ENCODE peak calls at places on chromosomes 13 and 19, in ten cellular contexts. F is spleen, L is H1, U is HL-60, Q is GM23338, D is suprapubic skin, K is transverse colon, W is K562, E is SK-N-SH, S is Panc1. O is an unnamed sample.

GRCh38 chr13:108176685-108177274 is 38.6 kb downstream of the LIG4 start:
- DNase-seq in L (peak), D (no peak), K (peak), W (peak), Q (peak), F (no peak), S (no peak), E (peak), U (no peak), O (no peak)

GRCh38 chr19:13817615-13818371 is 22.6 kb downstream of the ZSWIM4 start:
- DNase-seq in Q (peak), K (peak), W (peak), U (no peak), D (no peak), L (peak), S (no peak), F (peak), E (no peak), O (no peak)

GRCh38 chr19:29681422-29682235 is 16.4 kb downstream of the PLEKHF1 start:
- DNase-seq in F (peak), K (no peak), S (no peak), U (no peak), W (no peak), D (no peak), L (no peak), Q (no peak), E (no peak), O (no peak)

GRCh38 chr13:33577037-33577436 is 240.9 kb upstream of the RFC3 start:
- DNase-seq in L (no peak), K (no peak), Q (no peak), S (no peak), F (no peak), U (no peak), E (no peak), D (no peak), W (no peak), O (no peak)

GRCh38 chr13:99359493-99359892 is 52.3 kb upstream of the GPR183 start:
- DNase-seq in W (no peak), S (no peak), L (peak), Q (no peak), U (no peak), D (no peak), E (no peak), K (no peak), F (no peak), O (no peak)

GRCh38 chr19:58434217-58434616 is 5.7 kb downstream of the ZNF132 start:
- DNase-seq in F (no peak), D (no peak), Q (peak), S (no peak), U (no peak), K (no peak), W (no peak), L (no peak), E (no peak), O (no peak)

GRCh38 chr13:48586591-48587103 is 53.8 kb upstream of the RCBTB2 start:
- DNase-seq in F (no peak), D (no peak), K (no peak), S (no peak), L (no peak), E (no peak), Q (no peak), U (no peak), W (peak), O (peak)

GRCh38 chr19:37594982-37595382 is 306 bp downstream of the ZNF540 start:
- DNase-seq in L (no peak), S (no peak), U (peak), Q (no peak), F (peak), K (peak), E (no peak), W (peak), D (peak), O (peak)

GRCh38 chr13:51269039-51269438 is 46.8 kb downstream of the FAM124A start:
- DNase-seq in U (no peak), F (no peak), W (no peak), Q (no peak), D (no peak), L (no peak), K (no peak), E (no peak), S (no peak), O (no peak)

GRCh38 chr13:97223711-97224461 is 1.8 kb downstream of the MBNL2 start:
- DNase-seq in S (no peak), Q (peak), W (peak), L (peak), E (no peak), F (peak), K (peak), U (no peak), D (no peak), O (no peak)

GRCh38 chr13:80329250-80329649 is 11.7 kb downstream of the SPRY2 start:
- DNase-seq in Q (no peak), U (no peak), L (no peak), F (no peak), D (no peak), E (no peak), S (no peak), K (no peak), W (no peak), O (no peak)

GRCh38 chr13:88107486-88108044 is 436.4 kb downstream of the SLITRK5 start:
- DNase-seq in U (no peak), W (no peak), Q (no peak), S (no peak), F (no peak), K (no peak), D (no peak), L (no peak), E (no peak), O (no peak)

GRCh38 chr19:48796468-48797083 is 14.3 kb downstream of the BCAT2 start:
- DNase-seq in K (no peak), W (no peak), Q (no peak), F (no peak), E (peak), S (no peak), D (no peak), L (no peak), U (no peak), O (no peak)

GRCh38 chr13:109126973-109127615 is 497.7 kb downstream of the MYO16 start:
- DNase-seq in F (no peak), S (no peak), U (no peak), W (no peak), E (peak), D (no peak), L (no peak), Q (no peak), K (no peak), O (no peak)

GRCh38 chr19:45522010-45522941 is 15.0 kb downstream of the VASP start:
- DNase-seq in D (no peak), S (no peak), L (no peak), K (no peak), W (no peak), E (no peak), Q (no peak), F (no peak), U (no peak), O (no peak)

GRCh38 chr19:47158879-47159509 is 28.4 kb downstream of the SAE1 start:
- DNase-seq in Q (no peak), S (no peak), D (no peak), F (no peak), E (no peak), U (no peak), K (no peak), W (no peak), L (no peak), O (no peak)

GRCh38 chr19:13056052-13056660 is 46.5 kb downstream of the LYL1 start:
- DNase-seq in U (no peak), W (no peak), Q (peak), K (peak), F (no peak), S (no peak), D (peak), L (peak), E (peak), O (no peak)

GRCh38 chr19:35851213-35852028 is 883 bp downstream of the NPHS1 start:
- DNase-seq in K (no peak), L (peak), W (no peak), Q (peak), D (no peak), E (peak), U (no peak), F (no peak), S (no peak), O (no peak)

GRCh38 chr13:97878421-97879375 is 74.8 kb upstream of the IPO5 start:
- DNase-seq in U (no peak), K (no peak), L (peak), Q (no peak), D (no peak), W (no peak), F (no peak), E (no peak), S (no peak), O (peak)

GRCh38 chr13:79380943-79381445 is 25.1 kb downstream of the RBM26 start:
- DNase-seq in L (no peak), U (no peak), K (no peak), W (no peak), Q (no peak), D (no peak), S (no peak), E (no peak), F (no peak), O (no peak)

GRCh38 chr13:38582133-38582532 is 104.7 kb upstream of the FREM2 start:
- DNase-seq in U (no peak), E (peak), S (peak), W (peak), D (no peak), L (no peak), Q (peak), K (no peak), F (no peak), O (no peak)

GRCh38 chr13:88217372-88217771 is 546.2 kb downstream of the SLITRK5 start:
- DNase-seq in E (no peak), U (no peak), L (no peak), D (no peak), Q (no peak), S (no peak), F (no peak), K (no peak), W (no peak), O (no peak)

GRCh38 chr13:36764536-36764935 is 54.5 kb upstream of the RFXAP start:
- DNase-seq in E (no peak), L (no peak), Q (no peak), K (no peak), W (no peak), S (no peak), D (no peak), F (no peak), U (no peak), O (no peak)

GRCh38 chr13:113497217-113497616 is 6.7 kb upstream of the DCUN1D2 start:
- DNase-seq in D (no peak), U (no peak), K (no peak), E (no peak), S (no peak), Q (no peak), W (no peak), L (no peak), F (no peak), O (no peak)

GRCh38 chr19:582497-583197 is 7.0 kb upstream of the HCN2 start:
- DNase-seq in E (no peak), D (peak), F (no peak), Q (peak), K (no peak), S (no peak), W (peak), L (no peak), U (no peak), O (no peak)

GRCh38 chr13:31773538-31773937 is 34.2 kb downstream of the RXFP2 start:
- DNase-seq in D (no peak), F (no peak), W (no peak), U (no peak), Q (no peak), E (no peak), L (no peak), K (no peak), S (no peak), O (no peak)

GRCh38 chr13:48009298-48009697 is 8.2 kb upstream of the SUCLA2 start:
- DNase-seq in D (no peak), L (no peak), S (no peak), U (no peak), W (no peak), E (no peak), K (peak), Q (no peak), F (no peak), O (no peak)

GRCh38 chr13:79901336-79901735 is 420.4 kb downstream of the NDFIP2 start:
- DNase-seq in W (no peak), U (peak), D (no peak), Q (peak), E (no peak), F (no peak), K (no peak), L (no peak), S (no peak), O (no peak)

GRCh38 chr19:2477141-2477710 is 1.3 kb downstream of the GADD45B start:
- DNase-seq in U (no peak), K (peak), S (no peak), E (no peak), L (peak), D (no peak), W (no peak), Q (no peak), F (peak), O (no peak)

GRCh38 chr13:40016953-40017660 is 361.6 kb downstream of the COG6 start:
- DNase-seq in K (no peak), L (no peak), D (no peak), Q (no peak), W (no peak), S (no peak), U (no peak), E (no peak), F (no peak), O (no peak)

GRCh38 chr13:37868691-37869505 is 674 bp downstream of the TRPC4 start:
- DNase-seq in D (no peak), K (no peak), W (no peak), Q (peak), L (peak), U (no peak), E (no peak), F (no peak), S (no peak), O (no peak)

GRCh38 chr19:35206855-35207254 is 21.7 kb downstream of the FAM187B start:
- DNase-seq in F (no peak), S (no peak), L (no peak), E (no peak), D (no peak), Q (no peak), U (no peak), W (no peak), K (no peak), O (peak)

GRCh38 chr13:51291341-51291740 is 48.1 kb upstream of the SERPINE3 start:
- DNase-seq in K (no peak), W (no peak), D (no peak), F (no peak), L (peak), Q (no peak), U (no peak), E (no peak), S (no peak), O (no peak)

GRCh38 chr13:97074618-97075017 is 80.3 kb upstream of the OXGR1 start:
- DNase-seq in K (no peak), L (no peak), F (no peak), E (no peak), S (no peak), D (no peak), W (no peak), Q (no peak), U (no peak), O (no peak)

GRCh38 chr13:82096256-82096655 is 1755.3 kb upstream of the SPRY2 start:
- DNase-seq in W (no peak), K (no peak), D (no peak), E (no peak), F (no peak), S (no peak), L (no peak), Q (no peak), U (no peak), O (no peak)

GRCh38 chr19:41904118-41904870 is 21.3 kb downstream of the ARHGEF1 start:
- DNase-seq in Q (no peak), U (no peak), E (no peak), L (no peak), K (peak), F (peak), D (no peak), W (no peak), S (no peak), O (no peak)

GRCh38 chr13:31172535-31172934 is 10.8 kb upstream of the HSPH1 start:
- DNase-seq in D (no peak), Q (no peak), U (no peak), E (no peak), L (no peak), F (no peak), S (peak), W (no peak), K (no peak), O (no peak)

GRCh38 chr13:101309014-101309619 is 107.2 kb downstream of the NALCN start:
- DNase-seq in W (no peak), L (no peak), K (no peak), D (no peak), E (no peak), F (no peak), S (no peak), Q (no peak), U (no peak), O (no peak)

GRCh38 chr19:56290104-56290503 is 17.6 kb downstream of the EDDM13 start:
- DNase-seq in S (no peak), F (no peak), Q (no peak), W (no peak), U (no peak), K (no peak), L (no peak), D (no peak), E (no peak), O (no peak)
- TF ChIP-seq POLR2AphosphoS5 in S (no peak), F (no peak), Q (no peak), W (no peak), U (no peak), K (no peak), L (no peak), D (no peak), E (no peak), O (no peak)

DNA sequence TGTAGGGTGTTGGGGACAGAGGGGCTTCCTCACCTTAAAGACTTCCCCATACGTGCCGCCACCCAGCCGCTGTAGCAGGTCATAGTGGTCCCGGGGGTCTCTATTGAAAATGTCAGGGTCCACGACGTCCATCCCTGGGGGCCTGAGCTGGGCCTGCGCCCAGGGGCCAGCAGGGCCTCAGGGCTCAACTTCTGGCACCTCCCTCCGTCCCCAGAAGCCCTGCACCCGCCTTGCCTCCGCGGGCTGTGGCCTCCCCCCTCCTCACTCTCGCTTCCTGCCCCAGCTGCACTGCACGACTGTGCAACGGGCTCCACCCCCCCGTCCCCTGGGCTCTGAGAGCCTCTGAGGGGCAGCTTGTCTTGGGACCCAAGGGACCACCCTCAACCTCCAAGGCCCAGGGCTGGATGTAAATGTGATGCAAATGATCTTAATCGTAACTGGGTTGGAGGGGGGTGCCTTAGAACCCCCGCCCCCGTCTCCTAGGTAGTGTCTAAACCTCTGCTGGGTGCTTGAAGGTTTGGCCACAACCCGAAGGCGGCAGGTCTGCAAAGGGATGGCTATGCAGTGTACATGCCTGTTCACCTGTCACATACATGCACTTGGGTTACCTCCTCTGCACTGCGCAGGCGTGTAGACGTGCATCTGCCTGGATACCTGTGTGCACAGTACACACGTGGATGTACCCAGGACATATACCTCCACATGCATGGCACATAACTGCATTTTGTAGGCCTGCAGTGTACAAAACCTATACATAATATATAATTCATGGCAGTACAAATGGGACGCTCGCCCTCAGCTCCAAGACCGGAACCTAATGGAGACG is at the start of gene MAP4K1:
- DNase-seq in Q (peak), W (peak), L (no peak), U (peak), K (peak), S (no peak), D (peak), F (peak), E (no peak), O (no peak)
- H3K27ac ChIP-seq in Q (peak), W (peak), L (peak), U (peak), K (peak), S (peak), D (peak), F (peak), E (peak), O (peak)

GRCh38 chr19:51203941-51204720 is 20.7 kb upstream of the CD33 start:
- DNase-seq in F (no peak), W (no peak), S (no peak), L (no peak), U (no peak), E (no peak), Q (no peak), D (no peak), K (no peak), O (peak)

GRCh38 chr19:51196181-51196580 is 28.7 kb upstream of the CD33 start:
- DNase-seq in F (no peak), Q (no peak), E (no peak), K (no peak), L (no peak), W (peak), D (no peak), U (no peak), S (no peak), O (no peak)

GRCh38 chr19:51200071-51200470 is 24.8 kb upstream of the CD33 start:
- DNase-seq in F (no peak), E (no peak), S (no peak), D (no peak), W (no peak), Q (no peak), L (no peak), K (no peak), U (no peak), O (no peak)

GRCh38 chr19:51198641-51199040 is 26.2 kb upstream of the CD33 start:
- DNase-seq in S (no peak), E (no peak), K (no peak), U (no peak), Q (no peak), D (no peak), W (no peak), F (no peak), L (no peak), O (no peak)

DNA sequence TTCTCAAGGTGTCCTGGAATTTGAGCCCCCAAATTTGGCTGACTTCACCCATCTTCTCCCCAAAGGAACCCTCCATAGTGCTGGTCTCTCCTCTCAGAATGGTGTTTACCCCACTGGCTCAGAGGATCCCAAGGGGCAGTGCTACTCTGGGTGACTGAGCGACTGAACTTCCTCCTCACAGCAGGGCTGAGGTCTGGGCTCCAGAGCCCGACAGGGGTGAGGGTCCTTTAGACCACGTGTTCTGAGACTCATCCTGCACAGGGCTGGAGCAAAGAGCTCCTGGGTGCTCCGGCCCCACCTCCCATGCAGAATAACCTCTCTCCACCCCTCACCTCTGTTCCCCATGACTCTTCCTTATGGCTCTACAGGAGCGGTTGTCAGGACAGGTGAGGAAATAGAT is 23.2 kb upstream of the CD33 start:
- DNase-seq in Q (no peak), L (no peak), E (no peak), U (no peak), W (no peak), D (no peak), F (no peak), S (no peak), K (no peak), O (no peak)
- TF ChIP-seq POLR2AphosphoS5 in Q (no peak), L (no peak), E (no peak), U (no peak), W (no peak), D (no peak), F (no peak), S (no peak), K (no peak), O (no peak)

DNA sequence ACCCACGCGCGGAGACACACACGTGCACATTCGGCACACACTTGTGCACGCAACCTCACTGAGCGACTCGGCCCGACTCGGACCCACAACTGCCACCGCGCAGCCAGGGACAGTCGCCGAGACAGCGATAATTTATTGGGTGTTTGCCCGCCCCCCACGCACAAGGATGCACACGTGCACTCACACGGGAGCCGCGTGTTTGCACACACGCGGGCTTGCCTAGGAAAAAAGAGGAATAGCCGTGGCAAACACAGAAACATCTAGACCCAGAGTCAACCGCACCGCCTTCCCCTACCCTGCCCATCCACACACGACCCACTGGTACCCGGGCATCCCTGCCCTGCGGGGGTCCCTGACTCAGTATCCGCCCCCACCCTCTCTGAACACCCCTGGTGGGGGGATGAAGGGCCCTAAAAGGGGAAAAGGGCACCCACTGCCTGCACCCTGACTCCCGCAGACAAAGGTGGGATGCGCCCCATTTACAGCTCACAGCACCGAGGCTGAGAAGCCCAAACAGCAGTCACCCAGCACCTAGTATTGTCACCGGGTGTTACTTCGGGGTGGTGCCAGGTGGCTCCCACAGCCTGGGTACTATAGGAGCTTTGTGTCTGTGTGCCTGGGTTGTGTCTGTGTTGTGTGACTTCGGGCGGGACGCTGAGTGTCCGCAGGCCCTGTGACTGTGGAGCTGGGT is 1.0 kb upstream of the SSBP4 start:
- DNase-seq in F (peak), U (no peak), L (no peak), S (no peak), D (peak), K (no peak), E (no peak), W (peak), Q (no peak), O (no peak)
- H3K27ac ChIP-seq in F (peak), U (peak), L (no peak), S (peak), D (peak), K (peak), E (peak), W (peak), Q (no peak), O (peak)

O was measured in esophagus muscularis mucosa.